ENCODE peak calls at places on chromosomes 11 and 22, in ten cellular contexts. One of them, this sample, is unnamed.

GRCh38 chr22:17576475-17576874 is 13.2 kb downstream of the SLC25A18 start:
- DNase-seq in Panc1: no peak
- DNase-seq in cardiac muscle cell: no peak
- DNase-seq in fibroblast of the aortic adventitia: peak
- DNase-seq in foreskin fibroblast: peak
- DNase-seq in adrenal gland: no peak
- DNase-seq in Peyer's patch: no peak
- DNase-seq in fibroblast of villous mesenchyme: peak
- DNase-seq in right lobe of liver: no peak
- DNase-seq in heart right ventricle: no peak
- DNase-seq in this sample: peak

GRCh38 chr11:75878968-75879367 is 64.0 kb downstream of the UVRAG start:
- DNase-seq in Panc1: no peak
- DNase-seq in cardiac muscle cell: no peak
- DNase-seq in fibroblast of the aortic adventitia: no peak
- DNase-seq in foreskin fibroblast: no peak
- DNase-seq in adrenal gland: no peak
- DNase-seq in Peyer's patch: no peak
- DNase-seq in fibroblast of villous mesenchyme: no peak
- DNase-seq in right lobe of liver: no peak
- DNase-seq in heart right ventricle: no peak
- DNase-seq in this sample: no peak

GRCh38 chr11:130456276-130456675 is 7.8 kb downstream of the ADAMTS15 start:
- DNase-seq in Panc1: no peak
- DNase-seq in cardiac muscle cell: no peak
- DNase-seq in fibroblast of the aortic adventitia: peak
- DNase-seq in foreskin fibroblast: peak
- DNase-seq in adrenal gland: no peak
- DNase-seq in Peyer's patch: no peak
- DNase-seq in fibroblast of villous mesenchyme: no peak
- DNase-seq in right lobe of liver: no peak
- DNase-seq in heart right ventricle: no peak
- DNase-seq in this sample: no peak

GRCh38 chr11:116613201-116613910 is 159.4 kb downstream of the BUD13 start:
- DNase-seq in Panc1: no peak
- DNase-seq in cardiac muscle cell: no peak
- DNase-seq in fibroblast of the aortic adventitia: no peak
- DNase-seq in foreskin fibroblast: no peak
- DNase-seq in adrenal gland: no peak
- DNase-seq in Peyer's patch: no peak
- DNase-seq in fibroblast of villous mesenchyme: no peak
- DNase-seq in right lobe of liver: no peak
- DNase-seq in heart right ventricle: no peak
- DNase-seq in this sample: no peak

GRCh38 chr11:15127341-15127740 is 12.6 kb downstream of the INSC start:
- DNase-seq in Panc1: no peak
- DNase-seq in cardiac muscle cell: no peak
- DNase-seq in fibroblast of the aortic adventitia: peak
- DNase-seq in foreskin fibroblast: peak
- DNase-seq in adrenal gland: no peak
- DNase-seq in Peyer's patch: no peak
- DNase-seq in fibroblast of villous mesenchyme: peak
- DNase-seq in right lobe of liver: no peak
- DNase-seq in heart right ventricle: no peak
- DNase-seq in this sample: peak

GRCh38 chr11:65026810-65027209 is 429 bp upstream of the SNX15 start:
- DNase-seq in Panc1: no peak
- DNase-seq in cardiac muscle cell: no peak
- DNase-seq in fibroblast of the aortic adventitia: no peak
- DNase-seq in foreskin fibroblast: no peak
- DNase-seq in adrenal gland: no peak
- DNase-seq in Peyer's patch: no peak
- DNase-seq in fibroblast of villous mesenchyme: no peak
- DNase-seq in right lobe of liver: no peak
- DNase-seq in heart right ventricle: no peak
- DNase-seq in this sample: no peak

GRCh38 chr11:110362916-110363574 is 66.6 kb upstream of the RDX start:
- DNase-seq in Panc1: no peak
- DNase-seq in cardiac muscle cell: peak
- DNase-seq in fibroblast of the aortic adventitia: no peak
- DNase-seq in foreskin fibroblast: peak
- DNase-seq in adrenal gland: no peak
- DNase-seq in Peyer's patch: no peak
- DNase-seq in fibroblast of villous mesenchyme: peak
- DNase-seq in right lobe of liver: peak
- DNase-seq in heart right ventricle: no peak
- DNase-seq in this sample: peak

GRCh38 chr11:129639300-129639699 is 176.3 kb upstream of the TMEM45B start:
- DNase-seq in Panc1: peak
- DNase-seq in cardiac muscle cell: no peak
- DNase-seq in fibroblast of the aortic adventitia: peak
- DNase-seq in foreskin fibroblast: peak
- DNase-seq in adrenal gland: no peak
- DNase-seq in Peyer's patch: no peak
- DNase-seq in fibroblast of villous mesenchyme: peak
- DNase-seq in right lobe of liver: no peak
- DNase-seq in heart right ventricle: no peak
- DNase-seq in this sample: peak

GRCh38 chr11:30342736-30343166 is 19.8 kb downstream of the ARL14EP start:
- DNase-seq in Panc1: no peak
- DNase-seq in cardiac muscle cell: no peak
- DNase-seq in fibroblast of the aortic adventitia: no peak
- DNase-seq in foreskin fibroblast: no peak
- DNase-seq in adrenal gland: no peak
- DNase-seq in Peyer's patch: peak
- DNase-seq in fibroblast of villous mesenchyme: no peak
- DNase-seq in right lobe of liver: no peak
- DNase-seq in heart right ventricle: no peak
- DNase-seq in this sample: no peak

DNA sequence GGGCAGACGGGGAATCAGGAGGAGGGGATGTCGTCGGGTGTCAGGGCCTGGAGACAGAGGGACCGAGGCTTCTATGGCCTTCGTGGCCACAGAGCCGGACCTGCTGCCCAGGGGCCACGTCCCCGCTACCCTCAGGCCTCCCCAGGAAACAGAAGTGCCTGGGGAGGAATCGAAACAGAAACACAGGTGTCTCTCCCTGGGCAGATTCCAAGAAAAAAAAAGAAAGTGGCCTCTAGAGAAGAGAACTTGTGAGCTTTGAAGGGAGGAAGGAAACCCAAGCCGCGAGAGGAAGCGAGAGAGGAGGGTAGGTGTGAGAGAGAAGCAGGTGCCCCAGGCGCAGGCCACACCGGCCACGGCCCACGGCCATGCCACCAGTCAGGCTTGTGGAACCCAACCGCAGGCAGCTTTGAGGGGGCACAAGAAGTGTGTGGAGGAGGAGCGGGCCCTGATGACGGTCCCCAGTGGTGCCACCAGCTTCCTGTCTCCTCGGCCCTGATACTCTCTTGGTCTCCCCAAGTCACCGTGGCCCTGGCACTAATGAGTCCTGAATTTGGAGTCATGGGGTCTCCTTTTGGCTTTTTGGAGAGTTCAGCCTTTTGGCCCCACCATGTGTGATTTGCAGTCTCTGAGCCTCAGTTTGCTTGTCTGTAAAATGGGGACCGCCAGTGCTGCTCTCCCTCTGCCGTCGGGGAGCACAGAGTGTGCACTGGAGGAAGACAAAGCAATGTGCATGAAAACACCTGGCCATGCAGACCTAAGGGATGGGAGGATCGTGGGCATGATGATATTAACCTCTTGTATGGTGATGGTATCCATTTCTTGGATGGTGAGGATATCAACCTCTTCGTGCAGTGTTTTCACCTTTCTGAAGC is 25.2 kb downstream of the LIF start:
- DNase-seq in Panc1: no peak
- DNase-seq in cardiac muscle cell: no peak
- DNase-seq in fibroblast of the aortic adventitia: no peak
- DNase-seq in foreskin fibroblast: no peak
- DNase-seq in adrenal gland: no peak
- DNase-seq in Peyer's patch: peak
- DNase-seq in fibroblast of villous mesenchyme: no peak
- DNase-seq in right lobe of liver: no peak
- DNase-seq in heart right ventricle: no peak
- DNase-seq in this sample: no peak
- H3K4me3 ChIP-seq in Panc1: no peak
- H3K4me3 ChIP-seq in cardiac muscle cell: no peak
- H3K4me3 ChIP-seq in fibroblast of the aortic adventitia: no peak
- H3K4me3 ChIP-seq in foreskin fibroblast: no peak
- H3K4me3 ChIP-seq in adrenal gland: no peak
- H3K4me3 ChIP-seq in Peyer's patch: no peak
- H3K4me3 ChIP-seq in fibroblast of villous mesenchyme: no peak
- H3K4me3 ChIP-seq in right lobe of liver: no peak
- H3K4me3 ChIP-seq in heart right ventricle: no peak
- H3K4me3 ChIP-seq in this sample: no peak

GRCh38 chr11:66912963-66913362 is 45.2 kb downstream of the PC start:
- DNase-seq in Panc1: no peak
- DNase-seq in cardiac muscle cell: no peak
- DNase-seq in fibroblast of the aortic adventitia: no peak
- DNase-seq in foreskin fibroblast: no peak
- DNase-seq in adrenal gland: no peak
- DNase-seq in Peyer's patch: no peak
- DNase-seq in fibroblast of villous mesenchyme: no peak
- DNase-seq in right lobe of liver: no peak
- DNase-seq in heart right ventricle: no peak
- DNase-seq in this sample: no peak

GRCh38 chr11:66915866-66916265 is 42.3 kb downstream of the PC start:
- DNase-seq in Panc1: no peak
- DNase-seq in cardiac muscle cell: no peak
- DNase-seq in fibroblast of the aortic adventitia: no peak
- DNase-seq in foreskin fibroblast: no peak
- DNase-seq in adrenal gland: no peak
- DNase-seq in Peyer's patch: no peak
- DNase-seq in fibroblast of villous mesenchyme: no peak
- DNase-seq in right lobe of liver: no peak
- DNase-seq in heart right ventricle: no peak
- DNase-seq in this sample: no peak

GRCh38 chr11:66914505-66914904 is 43.7 kb downstream of the PC start:
- DNase-seq in Panc1: no peak
- DNase-seq in cardiac muscle cell: no peak
- DNase-seq in fibroblast of the aortic adventitia: no peak
- DNase-seq in foreskin fibroblast: no peak
- DNase-seq in adrenal gland: no peak
- DNase-seq in Peyer's patch: no peak
- DNase-seq in fibroblast of villous mesenchyme: no peak
- DNase-seq in right lobe of liver: no peak
- DNase-seq in heart right ventricle: no peak
- DNase-seq in this sample: no peak

GRCh38 chr11:66912361-66912760 is 45.8 kb downstream of the PC start:
- DNase-seq in Panc1: no peak
- DNase-seq in cardiac muscle cell: no peak
- DNase-seq in fibroblast of the aortic adventitia: no peak
- DNase-seq in foreskin fibroblast: no peak
- DNase-seq in adrenal gland: no peak
- DNase-seq in Peyer's patch: no peak
- DNase-seq in fibroblast of villous mesenchyme: no peak
- DNase-seq in right lobe of liver: no peak
- DNase-seq in heart right ventricle: no peak
- DNase-seq in this sample: no peak

DNA sequence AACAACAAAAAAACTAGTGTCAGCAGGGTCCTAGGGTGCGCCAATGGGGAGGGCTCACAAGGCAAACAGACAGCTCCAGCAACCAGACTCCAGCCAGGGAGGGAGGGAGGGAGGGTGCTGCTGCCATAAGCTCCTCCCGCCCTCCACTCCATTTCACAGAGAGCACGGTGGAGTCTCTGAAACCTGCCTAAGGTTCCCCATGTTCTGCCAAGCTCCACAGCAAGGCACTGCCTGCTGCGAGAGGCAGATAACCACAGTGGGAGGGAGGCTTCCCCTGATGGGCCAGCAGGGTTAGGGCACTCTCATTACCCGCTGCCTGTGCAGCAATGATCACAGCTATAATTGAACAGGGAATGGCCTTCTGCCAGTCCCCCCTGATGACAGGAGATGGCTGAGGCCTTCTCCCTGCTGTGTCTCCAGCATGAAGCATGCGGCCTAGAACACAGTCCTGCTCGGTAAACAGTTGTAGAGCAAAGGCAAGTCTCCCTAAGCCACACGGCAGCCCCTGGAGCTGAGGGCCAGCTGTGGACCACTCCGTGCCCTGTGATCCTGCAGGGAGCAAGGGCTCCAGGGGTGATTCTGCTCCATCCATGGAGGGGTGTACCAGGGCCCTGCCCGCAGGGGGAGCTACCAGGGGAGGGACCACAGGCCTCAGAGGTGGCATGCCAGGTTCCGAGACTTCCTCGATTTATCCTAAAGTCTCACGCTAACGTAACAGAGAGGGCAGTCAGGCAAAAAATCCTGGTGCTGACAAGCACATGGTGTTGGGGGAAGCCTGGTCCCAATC is 42.9 kb downstream of the PC start:
- DNase-seq in Panc1: no peak
- DNase-seq in cardiac muscle cell: no peak
- DNase-seq in fibroblast of the aortic adventitia: no peak
- DNase-seq in foreskin fibroblast: no peak
- DNase-seq in adrenal gland: no peak
- DNase-seq in Peyer's patch: no peak
- DNase-seq in fibroblast of villous mesenchyme: no peak
- DNase-seq in right lobe of liver: no peak
- DNase-seq in heart right ventricle: no peak
- DNase-seq in this sample: no peak
- TF ChIP-seq CTCF in Panc1: no peak
- TF ChIP-seq CTCF in cardiac muscle cell: no peak
- TF ChIP-seq CTCF in fibroblast of the aortic adventitia: no peak
- TF ChIP-seq CTCF in foreskin fibroblast: no peak
- TF ChIP-seq CTCF in adrenal gland: no peak
- TF ChIP-seq CTCF in Peyer's patch: no peak
- TF ChIP-seq CTCF in fibroblast of villous mesenchyme: no peak
- TF ChIP-seq CTCF in right lobe of liver: no peak
- TF ChIP-seq CTCF in heart right ventricle: no peak
- TF ChIP-seq CTCF in this sample: no peak

DNA sequence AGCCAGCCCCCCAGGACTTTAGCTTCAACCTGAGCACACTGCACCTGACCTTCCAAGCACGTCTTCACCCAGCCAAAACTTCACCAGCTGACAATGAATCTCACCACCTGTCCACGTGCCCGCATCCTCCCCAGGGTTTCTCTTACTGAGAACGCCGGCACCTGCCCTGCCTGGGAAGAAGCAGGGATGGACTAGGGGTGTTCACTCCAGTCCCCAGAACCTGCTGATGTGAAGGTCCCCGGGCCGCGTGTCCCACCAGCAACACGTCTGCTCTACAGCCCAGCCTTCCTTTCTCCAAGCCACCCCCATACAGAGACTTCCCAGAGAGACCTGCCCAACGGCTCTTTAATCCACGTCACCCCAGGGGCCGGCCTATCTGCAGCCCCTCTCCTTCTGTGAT is 12.8 kb downstream of the CPT1A start:
- DNase-seq in Panc1: no peak
- DNase-seq in cardiac muscle cell: no peak
- DNase-seq in fibroblast of the aortic adventitia: no peak
- DNase-seq in foreskin fibroblast: no peak
- DNase-seq in adrenal gland: no peak
- DNase-seq in Peyer's patch: no peak
- DNase-seq in fibroblast of villous mesenchyme: no peak
- DNase-seq in right lobe of liver: no peak
- DNase-seq in heart right ventricle: no peak
- DNase-seq in this sample: no peak
- H3K4me3 ChIP-seq in Panc1: no peak
- H3K4me3 ChIP-seq in cardiac muscle cell: no peak
- H3K4me3 ChIP-seq in fibroblast of the aortic adventitia: no peak
- H3K4me3 ChIP-seq in foreskin fibroblast: no peak
- H3K4me3 ChIP-seq in adrenal gland: no peak
- H3K4me3 ChIP-seq in Peyer's patch: peak
- H3K4me3 ChIP-seq in fibroblast of villous mesenchyme: no peak
- H3K4me3 ChIP-seq in right lobe of liver: no peak
- H3K4me3 ChIP-seq in heart right ventricle: no peak
- H3K4me3 ChIP-seq in this sample: no peak

GRCh38 chr11:63592975-63593395 is 21.2 kb downstream of the PLAAT3 start:
- DNase-seq in Panc1: no peak
- DNase-seq in cardiac muscle cell: no peak
- DNase-seq in fibroblast of the aortic adventitia: peak
- DNase-seq in foreskin fibroblast: peak
- DNase-seq in adrenal gland: no peak
- DNase-seq in Peyer's patch: peak
- DNase-seq in fibroblast of villous mesenchyme: peak
- DNase-seq in right lobe of liver: no peak
- DNase-seq in heart right ventricle: no peak
- DNase-seq in this sample: peak
- TF ChIP-seq CTCF in Panc1: peak
- TF ChIP-seq CTCF in cardiac muscle cell: peak
- TF ChIP-seq CTCF in fibroblast of the aortic adventitia: peak
- TF ChIP-seq CTCF in foreskin fibroblast: peak
- TF ChIP-seq CTCF in adrenal gland: peak
- TF ChIP-seq CTCF in Peyer's patch: peak
- TF ChIP-seq CTCF in fibroblast of villous mesenchyme: peak
- TF ChIP-seq CTCF in right lobe of liver: peak
- TF ChIP-seq CTCF in heart right ventricle: peak
- TF ChIP-seq CTCF in this sample: peak